ENCODE peak calls at places on chromosomes 1 and 21, in six cellular contexts. J, O, S, U, P and N are unnamed samples.
A peak's percentile ranks its signal among the peaks of the same experiment; 100 is the strongest.

GRCh38 chr1:248858096-248858890 is 592 bp downstream of the ZNF692 start:
- DNase-seq in J (peak; percentile 15), O (peak; percentile 58), S (peak; percentile 69), U (peak; percentile 69), P (peak; percentile 91), N (peak; percentile 85)

GRCh38 chr1:170856455-170856854 is 78.9 kb upstream of the MROH9 start:
- DNase-seq in J (no peak), O (peak; percentile 20), S (no peak), U (peak; percentile 32), P (no peak), N (no peak)

GRCh38 chr1:177937931-177938330 is 31.9 kb downstream of the SEC16B start:
- DNase-seq in J (no peak), O (peak; percentile 68), S (no peak), U (peak; percentile 93), P (no peak), N (no peak)

GRCh38 chr1:43796111-43796581 is 88.8 kb downstream of the ST3GAL3 start:
- DNase-seq in J (no peak), O (peak; percentile 65), S (no peak), U (peak; percentile 85), P (no peak), N (no peak)

GRCh38 chr21:35399706-35400105 is 350.6 kb upstream of the RUNX1 start:
- DNase-seq in J (no peak), O (no peak), S (no peak), U (no peak), P (no peak), N (no peak)

GRCh38 chr1:231691618-231692259 is 65.1 kb downstream of the DISC1 start:
- DNase-seq in J (peak; percentile 37), O (peak; percentile 55), S (no peak), U (peak; percentile 62), P (no peak), N (no peak)

GRCh38 chr1:53949023-53949611 is 3.0 kb downstream of the LRRC42 start:
- DNase-seq in J (no peak), O (peak; percentile 69), S (peak; percentile 29), U (peak; percentile 41), P (no peak), N (peak; percentile 44)

GRCh38 chr1:20215716-20216115 is 29.4 kb upstream of the PLA2G2C start:
- DNase-seq in J (no peak), O (no peak), S (no peak), U (peak; percentile 13), P (no peak), N (no peak)

GRCh38 chr1:9606458-9606857 is 17.7 kb downstream of the TMEM201 start:
- DNase-seq in J (no peak), O (no peak), S (no peak), U (no peak), P (no peak), N (no peak)

GRCh38 chr1:61332196-61332753 is 249.9 kb downstream of the NFIA start:
- DNase-seq in J (no peak), O (no peak), S (no peak), U (no peak), P (no peak), N (peak; percentile 66)

GRCh38 chr1:61332796-61333195 is 250.4 kb downstream of the NFIA start:
- DNase-seq in J (no peak), O (no peak), S (no peak), U (no peak), P (no peak), N (peak; percentile 14)

GRCh38 chr1:61330018-61330417 is 247.7 kb downstream of the NFIA start:
- DNase-seq in J (no peak), O (no peak), S (no peak), U (no peak), P (no peak), N (no peak)

GRCh38 chr1:61329556-61329955 is 247.2 kb downstream of the NFIA start:
- DNase-seq in J (no peak), O (no peak), S (no peak), U (no peak), P (no peak), N (no peak)

GRCh38 chr1:61330571-61330970 is 248.2 kb downstream of the NFIA start:
- DNase-seq in J (no peak), O (no peak), S (no peak), U (no peak), P (no peak), N (no peak)
- TF ChIP-seq CTCF in J (no peak), O (no peak), S (no peak), U (no peak), P (no peak), N (no peak)

GRCh38 chr1:157483635-157484034 is 68.7 kb downstream of the FCRL5 start:
- DNase-seq in J (no peak), O (no peak), S (no peak), U (no peak), P (no peak), N (no peak)

GRCh38 chr1:157482174-157482573 is 70.1 kb downstream of the FCRL5 start:
- DNase-seq in J (no peak), O (no peak), S (no peak), U (no peak), P (no peak), N (no peak)

GRCh38 chr1:157485793-157486192 is 66.5 kb downstream of the FCRL5 start:
- DNase-seq in J (no peak), O (no peak), S (no peak), U (no peak), P (no peak), N (no peak)

GRCh38 chr1:157484573-157484972 is 67.7 kb downstream of the FCRL5 start:
- DNase-seq in J (no peak), O (no peak), S (no peak), U (no peak), P (no peak), N (no peak)

GRCh38 chr1:157482717-157483116 is 69.6 kb downstream of the FCRL5 start:
- DNase-seq in J (no peak), O (no peak), S (no peak), U (no peak), P (no peak), N (no peak)
- TF ChIP-seq CTCF in J (no peak), O (no peak), S (no peak), U (no peak), P (no peak), N (no peak)

GRCh38 chr1:246418565-246419312 is 88.3 kb downstream of the SMYD3 start:
- DNase-seq in J (no peak), O (no peak), S (no peak), U (no peak), P (no peak), N (no peak)

GRCh38 chr1:246415028-246415427 is 92.1 kb downstream of the SMYD3 start:
- DNase-seq in J (no peak), O (no peak), S (no peak), U (no peak), P (no peak), N (no peak)

GRCh38 chr1:246417152-246417812 is 89.8 kb downstream of the SMYD3 start:
- DNase-seq in J (no peak), O (peak; percentile 59), S (no peak), U (peak; percentile 87), P (no peak), N (no peak)

GRCh38 chr1:246416261-246416660 is 90.8 kb downstream of the SMYD3 start:
- DNase-seq in J (no peak), O (no peak), S (no peak), U (peak; percentile 53), P (no peak), N (no peak)

GRCh38 chr1:246417813-246418564 is 89.1 kb downstream of the SMYD3 start:
- DNase-seq in J (no peak), O (no peak), S (no peak), U (no peak), P (no peak), N (no peak)
- TF ChIP-seq CTCF in J (no peak), O (no peak), S (no peak), U (no peak), P (no peak), N (no peak)

GRCh38 chr21:41823906-41824305 is 55.2 kb downstream of the PRDM15 start:
- DNase-seq in J (no peak), O (no peak), S (no peak), U (no peak), P (peak; percentile 37), N (no peak)
- TF ChIP-seq CTCF in J (no peak), O (no peak), S (no peak), U (no peak), P (no peak), N (no peak)